ENCODE peak calls at places on chromosomes 4 and X, in six cellular contexts. One of them, this sample, is unnamed.

GRCh38 chrX:48933757-48934156 is 14.9 kb upstream of the PIM2 start:
- DNase-seq in H1: no peak
- DNase-seq in IMR-90: no peak
- DNase-seq in mesenchymal stem cell: no peak
- DNase-seq in trophoblast cell: no peak
- DNase-seq in neuronal stem cell: no peak
- DNase-seq in this sample: no peak

GRCh38 chrX:30620980-30621716 is 32.1 kb upstream of the GK start:
- DNase-seq in H1: no peak
- DNase-seq in mesenchymal stem cell: peak; percentile 92
- DNase-seq in trophoblast cell: peak; percentile 54
- DNase-seq in neuronal stem cell: no peak
- DNase-seq in IMR-90: peak; percentile 93
- DNase-seq in this sample: no peak

GRCh38 chr4:91298156-91298700 is 1005.5 kb upstream of the GRID2 start:
- DNase-seq in H1: no peak
- DNase-seq in IMR-90: no peak
- DNase-seq in neuronal stem cell: no peak
- DNase-seq in mesenchymal stem cell: no peak
- DNase-seq in trophoblast cell: no peak
- DNase-seq in this sample: no peak

GRCh38 chrX:133249659-133250058 is 31.5 kb upstream of the TFDP3 start:
- DNase-seq in IMR-90: no peak
- DNase-seq in neuronal stem cell: no peak
- DNase-seq in mesenchymal stem cell: no peak
- DNase-seq in H1: no peak
- DNase-seq in trophoblast cell: no peak
- DNase-seq in this sample: no peak

GRCh38 chr4:165760182-165760581 is 112.9 kb upstream of the TLL1 start:
- DNase-seq in H1: no peak
- DNase-seq in mesenchymal stem cell: no peak
- DNase-seq in neuronal stem cell: no peak
- DNase-seq in trophoblast cell: no peak
- DNase-seq in IMR-90: no peak
- DNase-seq in this sample: no peak

GRCh38 chr4:89166971-89167475 is 55.7 kb downstream of the TIGD2 start:
- DNase-seq in H1: no peak
- DNase-seq in mesenchymal stem cell: no peak
- DNase-seq in IMR-90: no peak
- DNase-seq in trophoblast cell: no peak
- DNase-seq in neuronal stem cell: no peak
- DNase-seq in this sample: no peak

GRCh38 chrX:51608071-51608470 is 10.6 kb downstream of the CENPVL3 start:
- DNase-seq in neuronal stem cell: no peak
- DNase-seq in trophoblast cell: no peak
- DNase-seq in IMR-90: peak; percentile 1
- DNase-seq in H1: no peak
- DNase-seq in mesenchymal stem cell: peak; percentile 41
- DNase-seq in this sample: no peak

GRCh38 chrX:134933248-134933647 is 57.5 kb upstream of the SMIM10 start:
- DNase-seq in mesenchymal stem cell: no peak
- DNase-seq in neuronal stem cell: no peak
- DNase-seq in H1: no peak
- DNase-seq in IMR-90: no peak
- DNase-seq in trophoblast cell: no peak
- DNase-seq in this sample: no peak

GRCh38 chrX:131746491-131746968 is 202.7 kb downstream of the OR13H1 start:
- DNase-seq in mesenchymal stem cell: no peak
- DNase-seq in H1: no peak
- DNase-seq in neuronal stem cell: no peak
- DNase-seq in IMR-90: peak; percentile 86
- DNase-seq in trophoblast cell: peak; percentile 98
- DNase-seq in this sample: peak; percentile 50

DNA sequence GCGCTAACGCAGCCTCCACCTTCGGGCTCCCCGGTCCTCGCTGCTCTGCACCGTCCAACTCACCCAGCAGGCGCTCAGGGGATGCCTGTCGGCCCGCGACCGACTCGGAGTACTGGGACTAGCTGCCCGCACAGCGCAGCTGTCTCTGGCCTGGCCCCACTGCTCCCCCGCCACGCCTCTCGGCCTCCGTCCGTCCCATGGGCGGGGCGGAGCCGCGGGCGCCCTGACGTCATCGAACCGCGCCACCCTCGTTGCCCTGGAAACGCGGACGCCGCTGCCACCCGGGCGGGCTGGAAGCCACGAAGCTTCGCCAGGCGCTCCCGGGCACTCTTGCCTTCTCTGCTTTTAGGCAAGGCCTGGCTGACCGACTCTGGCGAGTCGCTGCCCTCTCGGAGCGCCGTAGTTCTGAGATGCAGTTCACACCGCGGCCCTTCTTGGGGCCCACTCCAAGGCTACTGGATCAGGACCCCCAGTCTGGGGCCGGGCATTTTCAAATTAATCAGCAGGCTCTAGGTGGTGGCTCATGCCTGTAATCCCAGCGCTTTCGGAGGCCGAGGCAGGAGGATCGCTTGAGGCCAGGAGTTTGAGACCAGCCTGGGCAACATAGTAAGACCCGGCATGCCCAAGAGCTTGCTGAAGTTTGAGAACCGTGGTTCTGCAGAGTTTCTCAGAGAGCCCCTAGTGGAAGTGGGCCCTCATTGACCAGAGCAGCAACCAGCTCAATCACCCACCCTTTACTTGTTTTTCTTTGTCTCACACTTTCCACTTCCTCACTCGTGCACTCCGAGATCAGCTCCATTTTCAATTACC is 12.0 kb downstream of the ACOX3 start:
- DNase-seq in neuronal stem cell: peak; percentile 91
- DNase-seq in trophoblast cell: peak; percentile 97
- DNase-seq in IMR-90: peak; percentile 80
- DNase-seq in mesenchymal stem cell: peak; percentile 89
- DNase-seq in H1: peak; percentile 51
- DNase-seq in this sample: peak; percentile 92
- H3K4ac ChIP-seq in neuronal stem cell: no peak overlapping the region
- H3K4ac ChIP-seq in trophoblast cell: peak overlapping the region; percentile 30
- H3K4ac ChIP-seq in IMR-90: peak overlapping the region; percentile 55
- H3K4ac ChIP-seq in mesenchymal stem cell: peak overlapping the region; percentile 27
- H3K4ac ChIP-seq in H1: no peak overlapping the region
- H3K4ac ChIP-seq in this sample: no peak overlapping the region

GRCh38 chr4:4866124-4866832 is 6.8 kb downstream of the MSX1 start:
- DNase-seq in trophoblast cell: peak; percentile 11
- DNase-seq in H1: no peak
- DNase-seq in neuronal stem cell: no peak
- DNase-seq in IMR-90: no peak
- DNase-seq in mesenchymal stem cell: peak; percentile 26
- DNase-seq in this sample: no peak
- H2AFZ ChIP-seq in trophoblast cell: peak overlapping the region; percentile 9
- H2AFZ ChIP-seq in H1: peak overlapping the region; percentile 20
- H2AFZ ChIP-seq in neuronal stem cell: peak overlapping the region; percentile 94
- H2AFZ ChIP-seq in IMR-90: peak overlapping the region; percentile 80
- H2AFZ ChIP-seq in mesenchymal stem cell: peak overlapping the region; percentile 31
- H2AFZ ChIP-seq in this sample: no peak overlapping the region

GRCh38 chr4:18039113-18039512 is 17.6 kb upstream of the LCORL start:
- DNase-seq in mesenchymal stem cell: no peak
- DNase-seq in neuronal stem cell: no peak
- DNase-seq in IMR-90: peak; percentile 5
- DNase-seq in H1: no peak
- DNase-seq in trophoblast cell: no peak
- DNase-seq in this sample: no peak
- H3K14ac ChIP-seq in mesenchymal stem cell: no peak overlapping the region
- H3K14ac ChIP-seq in neuronal stem cell: no peak overlapping the region
- H3K14ac ChIP-seq in IMR-90: no peak overlapping the region
- H3K14ac ChIP-seq in H1: no peak overlapping the region
- H3K14ac ChIP-seq in trophoblast cell: no peak overlapping the region
- H3K14ac ChIP-seq in this sample: no peak overlapping the region

DNA sequence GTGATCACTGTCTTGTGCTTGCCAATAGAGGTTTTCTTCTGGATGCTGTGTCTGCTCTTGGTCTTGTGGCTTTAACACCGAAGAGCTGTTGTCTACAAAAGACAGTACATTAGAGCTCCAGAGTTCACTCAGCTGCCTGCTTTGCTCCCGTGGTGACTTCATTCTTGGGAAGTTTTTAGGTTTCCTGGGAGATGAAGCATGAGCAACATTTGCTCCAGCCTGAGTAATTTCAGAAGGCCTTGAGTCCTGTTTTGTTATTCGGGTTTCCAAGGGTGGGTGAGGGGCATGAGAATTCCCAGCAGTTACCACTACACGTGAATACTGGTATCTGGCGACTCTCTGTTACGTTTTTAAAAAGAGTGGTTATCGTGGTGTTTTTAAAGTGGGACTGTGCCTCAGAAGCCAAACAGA is 189.2 kb downstream of the SHROOM3 start:
- DNase-seq in neuronal stem cell: peak; percentile 26
- DNase-seq in trophoblast cell: peak; percentile 98
- DNase-seq in H1: no peak
- DNase-seq in IMR-90: peak; percentile 94
- DNase-seq in mesenchymal stem cell: peak; percentile 99
- DNase-seq in this sample: peak; percentile 46
- H3K4ac ChIP-seq in neuronal stem cell: no peak overlapping the region
- H3K4ac ChIP-seq in trophoblast cell: no peak overlapping the region
- H3K4ac ChIP-seq in H1: no peak overlapping the region
- H3K4ac ChIP-seq in IMR-90: peak overlapping the region; percentile 99
- H3K4ac ChIP-seq in mesenchymal stem cell: no peak overlapping the region
- H3K4ac ChIP-seq in this sample: no peak overlapping the region